ENCODE peak calls at places on chromosome 13, in five cellular contexts. V is GM12878, U is K562, O is H1, X is SK-N-SH. H is an unnamed sample.

GRCh38 chr13:31739226-31739625 is at the start of gene RXFP2:
- DNase-seq in V (no peak), U (no peak), O (no peak), X (no peak), H (no peak)

GRCh38 chr13:85997587-85997986 is 198.4 kb upstream of the SLITRK6 start:
- DNase-seq in V (no peak), U (no peak), O (no peak), X (no peak), H (no peak)

GRCh38 chr13:97953376-97953970 is at the start of gene IPO5:
- DNase-seq in V (no peak), U (no peak), O (no peak), X (no peak), H (no peak)

GRCh38 chr13:100128373-100128772 is 39.5 kb downstream of the PCCA start:
- DNase-seq in V (no peak), U (no peak), O (no peak), X (no peak), H (peak; percentile 24)

GRCh38 chr13:40477623-40478608 is 188.5 kb downstream of the FOXO1 start:
- DNase-seq in V (no peak), U (no peak), O (no peak), X (no peak), H (peak; percentile 75)

GRCh38 chr13:23947893-23948292 is 50.6 kb upstream of the C1QTNF9B start:
- DNase-seq in V (no peak), U (no peak), O (no peak), X (peak; percentile 13), H (no peak)

GRCh38 chr13:109297628-109298027 is 488.8 kb downstream of the IRS2 start:
- DNase-seq in V (no peak), U (no peak), O (no peak), X (peak; percentile 36), H (no peak)

GRCh38 chr13:78607409-78608253 is 4.3 kb upstream of the POU4F1 start:
- DNase-seq in V (no peak), U (no peak), O (no peak), X (peak; percentile 45), H (no peak)

GRCh38 chr13:25901460-25902376 is 150.1 kb downstream of the SHISA2 start:
- DNase-seq in V (peak; percentile 75), U (no peak), O (no peak), X (peak; percentile 51), H (peak; percentile 33)

GRCh38 chr13:110523180-110523579 is 38.3 kb downstream of the RAB20 start:
- DNase-seq in V (no peak), U (no peak), O (no peak), X (no peak), H (no peak)

GRCh38 chr13:41516166-41516565 is 58.8 kb downstream of the RGCC start:
- DNase-seq in V (no peak), U (no peak), O (no peak), X (no peak), H (no peak)
- TF ChIP-seq GABPA in V (no peak), U (no peak), O (no peak), X (no peak), H (no peak)

GRCh38 chr13:113838711-113839201 is 25.1 kb downstream of the GAS6 start:
- DNase-seq in V (no peak), U (no peak), O (no peak), X (no peak), H (no peak)
- TF ChIP-seq YY1 in V (no peak), U (no peak), O (no peak), X (no peak), H (no peak)

GRCh38 chr13:61874970-61875579 is 459.4 kb upstream of the PCDH20 start:
- DNase-seq in V (no peak), U (no peak), O (no peak), X (no peak), H (no peak)

GRCh38 chr13:61884830-61885229 is 469.2 kb upstream of the PCDH20 start:
- DNase-seq in V (no peak), U (no peak), O (no peak), X (no peak), H (no peak)

GRCh38 chr13:61880576-61881283 is 465.1 kb upstream of the PCDH20 start:
- DNase-seq in V (no peak), U (peak; percentile 4), O (peak; percentile 27), X (peak; percentile 24), H (peak; percentile 21)
- TF ChIP-seq GABPA in V (no peak), U (no peak), O (no peak), X (no peak), H (no peak)

DNA sequence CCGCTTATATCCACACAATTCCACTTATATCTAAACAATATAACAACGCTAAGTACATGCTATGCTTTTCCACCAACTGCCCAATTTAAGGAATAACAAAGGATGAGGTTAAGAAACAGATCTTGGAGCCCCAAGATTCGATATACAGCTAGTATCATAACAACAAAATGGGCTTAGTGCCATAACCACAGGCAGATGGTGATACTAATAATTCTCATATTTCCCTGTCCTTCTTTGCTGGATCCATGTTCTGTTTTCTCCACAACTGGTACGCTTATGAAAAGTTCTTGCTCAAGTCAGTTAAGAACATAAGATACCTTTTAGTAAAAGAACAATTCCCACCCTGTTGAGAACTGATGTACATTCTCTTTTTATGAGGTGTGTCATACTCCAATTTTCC is 33.9 kb downstream of the CAB39L start:
- DNase-seq in V (no peak), U (no peak), O (no peak), X (no peak), H (no peak)
- TF ChIP-seq YY1 in V (no peak), U (no peak), O (no peak), X (no peak), H (no peak)

DNA sequence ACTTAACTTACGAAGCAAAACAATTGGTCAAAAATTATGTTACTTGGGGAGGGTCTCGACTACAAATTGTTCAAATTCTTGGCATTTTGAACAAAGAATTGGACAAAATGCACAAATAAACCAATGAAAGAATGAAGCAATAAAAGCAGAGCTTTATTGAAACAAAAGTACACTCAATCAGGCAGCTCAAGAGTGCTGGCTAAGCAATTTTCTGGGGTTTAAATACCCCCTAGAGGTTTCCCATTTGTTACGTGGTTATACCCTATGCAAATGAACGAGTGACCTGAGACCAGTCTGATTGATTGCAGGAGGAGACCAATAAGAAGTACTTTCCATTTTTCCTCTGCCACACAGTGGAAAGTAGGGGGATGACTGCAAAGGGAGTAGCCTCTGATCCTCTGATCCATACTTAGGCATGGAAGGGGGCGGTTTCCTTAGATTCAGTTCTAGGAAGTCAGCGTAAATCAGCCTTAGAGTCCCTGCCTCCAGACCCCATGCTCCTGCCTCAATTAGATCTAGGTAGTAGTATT is 228.6 kb downstream of the EFNB2 start:
- DNase-seq in V (no peak), U (no peak), O (no peak), X (no peak), H (no peak)
- TF ChIP-seq GABPA in V (no peak), U (no peak), O (no peak), X (no peak), H (no peak)

DNA sequence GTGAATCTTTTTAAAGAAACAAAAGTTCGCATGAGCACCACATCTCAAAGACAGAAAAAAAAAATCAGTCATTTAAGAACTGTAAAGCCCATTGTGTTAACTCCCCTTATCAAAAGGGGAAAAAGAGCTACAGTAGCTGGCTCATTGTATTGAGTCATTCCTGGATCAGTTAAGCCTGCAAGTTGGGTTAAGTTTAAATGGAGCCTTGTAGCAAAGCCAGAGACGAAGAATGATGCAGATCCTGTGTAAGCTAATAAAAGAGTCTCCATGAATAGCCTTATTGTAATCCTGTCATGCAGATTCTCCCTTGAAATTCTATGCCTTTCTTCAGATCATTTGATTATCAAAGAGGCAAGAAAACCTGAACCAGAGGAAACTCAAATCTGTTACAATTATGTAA is 83.8 kb downstream of the CRYL1 start:
- DNase-seq in V (no peak), U (no peak), O (no peak), X (no peak), H (no peak)
- TF ChIP-seq YY1 in V (no peak), U (no peak), O (no peak), X (no peak), H (no peak)

H was measured in HepG2.